ENCODE peak calls at places on chromosome 20, in ten cellular contexts. W is astrocyte of the hippocampus; D is sigmoid colon; R is NCI-H2081; C is NCI-H446; B is stimulated activated CD8-positive, alpha-beta memory T cell treated with anti-CD3 and anti-CD28 coated beads, Interleukin-2, amount 100 ng/mL, for 1 hour; V is A673; Y is T1000; P is OCI-LY7; U is NCI-H2029 treated with DMSO at 0.1 percent for 48 hours. I is an unnamed sample.

GRCh38 chr20:59222982-59223610 is 59.5 kb downstream of the ZNF831 start:
- DNase-seq in W (peak), D (no peak), R (no peak), C (no peak), B (no peak), V (no peak), Y (no peak), P (no peak), U (no peak), I (no peak)

GRCh38 chr20:52230406-52230805 is 38.8 kb upstream of the ZFP64 start:
- DNase-seq in W (no peak), D (no peak), R (peak), C (no peak), B (no peak), V (peak), Y (peak), P (no peak), U (no peak), I (no peak)

GRCh38 chr20:64158346-64159285 is 5.6 kb upstream of the MYT1 start:
- DNase-seq in W (no peak), D (no peak), R (peak), C (no peak), B (no peak), V (no peak), Y (no peak), P (no peak), U (no peak), I (no peak)

GRCh38 chr20:37178839-37179670 is at the start of the genes MROH8 and RPN2:
- DNase-seq in W (peak), D (peak), R (peak), C (peak), B (peak), V (peak), Y (peak), P (peak), U (peak), I (peak)

GRCh38 chr20:63693079-63693974 is 3.1 kb upstream of the TNFRSF6B start:
- DNase-seq in W (no peak), D (peak), R (no peak), C (no peak), B (no peak), V (no peak), Y (no peak), P (no peak), U (no peak), I (peak)

GRCh38 chr20:9363673-9364072 is 150.7 kb upstream of the LAMP5 start:
- DNase-seq in W (no peak), D (no peak), R (no peak), C (no peak), B (no peak), V (no peak), Y (no peak), P (no peak), U (no peak), I (no peak)

GRCh38 chr20:50924261-50924660 is 7.0 kb downstream of the ADNP start:
- DNase-seq in W (no peak), D (no peak), R (no peak), C (no peak), B (no peak), V (no peak), Y (no peak), P (no peak), U (no peak), I (no peak)

GRCh38 chr20:56630086-56630493 is 984 bp downstream of the TFAP2C start:
- DNase-seq in W (peak), D (peak), R (no peak), C (no peak), B (no peak), V (peak), Y (peak), P (no peak), U (no peak), I (peak)

GRCh38 chr20:23159256-23159922 is 73.3 kb upstream of the CD93 start:
- DNase-seq in W (no peak), D (peak), R (peak), C (no peak), B (no peak), V (peak), Y (no peak), P (no peak), U (no peak), I (no peak)

GRCh38 chr20:62662422-62662821 is 20.1 kb downstream of the SLCO4A1 start:
- DNase-seq in W (peak), D (no peak), R (no peak), C (no peak), B (no peak), V (no peak), Y (no peak), P (no peak), U (no peak), I (no peak)

GRCh38 chr20:51121901-51122412 is 99.0 kb upstream of the KCNG1 start:
- DNase-seq in W (peak), D (peak), R (no peak), C (no peak), B (no peak), V (no peak), Y (no peak), P (no peak), U (no peak), I (peak)

GRCh38 chr20:38173237-38174156 is 8.4 kb upstream of the TGM2 start:
- DNase-seq in W (peak), D (peak), R (no peak), C (no peak), B (no peak), V (no peak), Y (peak), P (no peak), U (no peak), I (peak)

GRCh38 chr20:54067606-54068174 is 2.7 kb downstream of the BCAS1 start:
- DNase-seq in W (peak), D (no peak), R (no peak), C (peak), B (no peak), V (peak), Y (peak), P (no peak), U (no peak), I (peak)

GRCh38 chr20:59163641-59164530 is at the start of gene ZNF831:
- DNase-seq in W (no peak), D (no peak), R (no peak), C (no peak), B (no peak), V (no peak), Y (no peak), P (peak), U (no peak), I (no peak)

GRCh38 chr20:53622247-53623114 is 28.8 kb upstream of the ZNF217 start:
- DNase-seq in W (peak), D (peak), R (no peak), C (no peak), B (no peak), V (no peak), Y (no peak), P (peak), U (no peak), I (peak)

GRCh38 chr20:60749804-60750602 is 502.1 kb upstream of the CDH4 start:
- DNase-seq in W (no peak), D (no peak), R (no peak), C (peak), B (no peak), V (peak), Y (no peak), P (no peak), U (no peak), I (no peak)

GRCh38 chr20:10653593-10654288 is 20.1 kb downstream of the JAG1 start:
- DNase-seq in W (peak), D (peak), R (no peak), C (no peak), B (no peak), V (no peak), Y (no peak), P (no peak), U (no peak), I (no peak)